ENCODE peak calls at places on chromosomes 1 and 21, in eight cellular contexts. N is HepG2, C is A549, D is stomach, S is transverse colon, J is K562, Z is upper lobe of left lung, U is tibial nerve. T is an unnamed sample.

GRCh38 chr1:9539829-9540550 is 725 bp downstream of the SLC25A33 start:
- DNase-seq in N (no peak), D (peak; percentile 57), S (peak; percentile 58), Z (no peak), J (peak; percentile 79), C (peak; percentile 46), U (peak; percentile 21), T (peak; percentile 69)

GRCh38 chr1:226548281-226549093 is at the start of gene STUM:
- DNase-seq in N (no peak), Z (peak; percentile 88), C (no peak), D (peak; percentile 42), J (no peak), U (no peak), S (peak; percentile 29), T (peak; percentile 34)

GRCh38 chr1:10969267-10969970 is 43.0 kb upstream of the TARDBP start:
- DNase-seq in Z (no peak), C (no peak), N (no peak), D (no peak), J (no peak), S (no peak), U (no peak), T (no peak)

GRCh38 chr1:67242016-67242415 is 65.7 kb upstream of the IL12RB2 start:
- DNase-seq in D (no peak), Z (no peak), C (no peak), S (no peak), N (no peak), U (no peak), J (no peak), T (no peak)

GRCh38 chr1:3483801-3484444 is 29.5 kb downstream of the ARHGEF16 start:
- DNase-seq in N (peak; percentile 36), S (peak; percentile 50), C (peak; percentile 23), Z (peak; percentile 90), J (peak; percentile 88), U (peak; percentile 14), D (peak; percentile 68), T (no peak)

GRCh38 chr1:159091547-159092397 is 15.2 kb upstream of the AIM2 start:
- DNase-seq in C (no peak), U (no peak), J (no peak), D (no peak), S (no peak), Z (no peak), N (no peak), T (no peak)

GRCh38 chr1:171110485-171111340 is 20.0 kb downstream of the FMO3 start:
- DNase-seq in J (no peak), U (no peak), S (no peak), Z (no peak), N (no peak), D (no peak), C (no peak), T (no peak)

GRCh38 chr1:28313710-28314510 is 14.9 kb upstream of the MED18 start:
- DNase-seq in C (peak; percentile 47), N (peak; percentile 85), Z (peak; percentile 63), U (no peak), D (peak; percentile 73), J (peak; percentile 63), S (peak; percentile 52), T (no peak)

GRCh38 chr1:45478129-45478802 is 12.7 kb downstream of the TESK2 start:
- DNase-seq in S (no peak), N (no peak), Z (no peak), J (no peak), C (no peak), D (no peak), U (no peak), T (no peak)

GRCh38 chr1:55894521-55894920 is 679.4 kb upstream of the USP24 start:
- DNase-seq in Z (no peak), S (no peak), D (no peak), N (no peak), J (no peak), U (no peak), C (no peak), T (no peak)

GRCh38 chr1:163875214-163875926 is 553.6 kb downstream of the NUF2 start:
- DNase-seq in C (no peak), U (peak; percentile 18), J (no peak), N (no peak), D (no peak), Z (no peak), S (peak; percentile 18), T (no peak)

GRCh38 chr1:156106624-156107488 is 7.7 kb upstream of the LMNA start:
- DNase-seq in J (peak; percentile 64), N (no peak), U (peak; percentile 50), Z (no peak), D (no peak), S (no peak), C (no peak), T (no peak)

GRCh38 chr1:225474986-225475820 is 47.4 kb upstream of the LBR start:
- DNase-seq in N (peak; percentile 54), U (peak; percentile 29), D (peak; percentile 74), J (peak; percentile 89), Z (peak; percentile 96), C (peak; percentile 74), S (peak; percentile 66), T (peak; percentile 88)

GRCh38 chr1:7383671-7384070 is 387.4 kb upstream of the VAMP3 start:
- DNase-seq in N (no peak), Z (no peak), J (no peak), S (no peak), C (no peak), D (no peak), U (no peak), T (no peak)

GRCh38 chr1:206725053-206725963 is 40.6 kb downstream of the MAPKAPK2 start:
- DNase-seq in C (peak; percentile 57), U (no peak), N (peak; percentile 18), J (peak; percentile 73), D (peak; percentile 53), Z (no peak), S (peak; percentile 60), T (no peak)

GRCh38 chr1:226519741-226520598 is 28.6 kb upstream of the STUM start:
- DNase-seq in C (no peak), N (no peak), S (no peak), D (no peak), Z (no peak), U (no peak), J (no peak), T (no peak)

GRCh38 chr21:31520506-31521163 is 138.9 kb upstream of the SOD1 start:
- DNase-seq in N (no peak), J (no peak), C (no peak), D (no peak), U (no peak), Z (no peak), S (no peak), T (no peak)

GRCh38 chr1:160942926-160943325 is 11.7 kb downstream of the ITLN2 start:
- DNase-seq in C (no peak), N (peak; percentile 14), S (no peak), U (no peak), Z (no peak), J (no peak), D (no peak), T (no peak)
- TF ChIP-seq POLR2A in C (no peak), N (no peak), S (no peak), U (no peak), Z (no peak), J (no peak), D (no peak), T (no peak)

GRCh38 chr1:153364181-153364580 is 6.5 kb downstream of the S100A9 start:
- DNase-seq in S (no peak), J (no peak), Z (no peak), N (no peak), U (no peak), C (no peak), D (no peak), T (no peak)

GRCh38 chr1:153364766-153365678 is 7.4 kb downstream of the S100A9 start:
- DNase-seq in U (no peak), Z (no peak), S (no peak), D (no peak), J (no peak), C (no peak), N (no peak), T (no peak)

GRCh38 chr1:153366261-153366660 is 8.6 kb downstream of the S100A9 start:
- DNase-seq in S (no peak), U (no peak), D (no peak), Z (no peak), N (no peak), C (no peak), J (no peak), T (no peak)

GRCh38 chr1:153363641-153364040 is 6.0 kb downstream of the S100A9 start:
- DNase-seq in Z (no peak), D (no peak), J (no peak), U (no peak), S (no peak), C (no peak), N (no peak), T (no peak)

GRCh38 chr1:153365696-153366095 is 8.0 kb downstream of the S100A9 start:
- DNase-seq in D (no peak), N (no peak), J (no peak), C (no peak), Z (no peak), S (no peak), U (no peak), T (no peak)
- H3K27ac ChIP-seq in D (peak overlapping the region; percentile 4), N (no peak overlapping the region), J (no peak overlapping the region), C (no peak overlapping the region), Z (peak overlapping the region; percentile 27), S (no peak overlapping the region), U (no peak overlapping the region), T (no peak overlapping the region)

DNA sequence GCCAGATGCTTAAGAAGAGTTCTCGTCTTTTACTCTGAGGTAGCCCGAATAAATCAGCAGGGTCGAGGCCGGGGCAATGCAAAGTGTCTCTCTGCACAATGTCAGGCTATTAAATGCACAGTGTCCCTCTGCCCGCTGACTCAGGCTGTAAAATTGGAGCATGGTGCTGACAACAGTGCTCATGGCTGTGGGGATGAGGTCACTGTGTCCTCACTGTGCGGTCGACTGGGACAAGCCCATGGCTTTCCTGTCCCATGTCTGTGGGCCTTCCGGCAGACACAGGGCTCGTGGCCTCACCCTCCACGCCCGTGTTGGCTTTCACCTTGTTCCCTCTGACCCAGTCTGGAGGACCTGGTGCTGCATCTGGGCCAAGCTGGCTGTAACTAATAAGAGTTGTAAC is 14.6 kb upstream of the SLC2A1 start:
- DNase-seq in Z (no peak), U (no peak), S (peak; percentile 60), C (no peak), D (no peak), J (no peak), N (no peak), T (no peak)
- TF ChIP-seq EP300 in Z (no peak), U (no peak), S (peak; percentile 11), C (no peak), D (no peak), J (no peak), N (no peak), T (no peak)

DNA sequence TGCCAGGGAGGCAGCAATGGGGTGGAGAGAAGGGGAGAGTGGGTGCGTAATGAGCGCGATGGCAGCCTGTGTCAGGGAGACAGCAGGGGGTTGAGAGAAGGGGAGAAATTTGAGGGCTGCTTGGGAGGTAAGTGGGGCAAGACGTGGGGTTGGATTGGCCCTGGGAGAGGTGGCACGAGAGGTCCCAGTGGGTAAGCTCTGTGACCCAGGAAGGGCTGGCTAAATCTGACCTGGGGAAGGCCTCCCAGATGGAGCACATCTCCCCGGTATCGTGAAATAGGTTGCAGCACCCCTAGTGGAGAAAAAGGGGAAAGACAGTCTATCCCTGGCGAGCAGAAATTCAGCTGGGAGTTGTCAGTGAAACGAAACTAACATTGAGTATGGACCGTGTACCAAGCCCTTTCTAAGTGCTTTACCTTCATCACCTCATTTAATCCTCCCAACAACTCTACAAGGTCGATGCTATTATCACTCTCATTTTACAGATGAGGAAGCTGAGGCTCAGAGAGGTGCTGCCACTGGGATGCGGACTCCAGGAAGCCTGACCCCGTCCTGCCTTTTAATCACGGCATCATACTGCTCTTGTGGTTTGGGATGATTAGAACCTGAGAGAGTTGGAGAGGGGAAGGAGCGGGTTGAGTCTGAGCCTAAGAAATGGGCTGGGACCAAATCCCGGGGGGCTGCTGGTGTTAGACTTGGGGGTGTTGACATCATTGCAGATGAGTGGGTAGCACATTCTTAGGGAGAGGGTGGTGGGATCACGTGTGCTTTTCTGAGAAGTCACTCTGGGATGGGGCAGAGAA is 56.6 kb upstream of the RPL11 start:
- DNase-seq in Z (no peak), D (peak; percentile 62), S (peak; percentile 69), C (peak; percentile 86), J (peak; percentile 87), N (peak; percentile 53), U (peak; percentile 77), T (peak; percentile 49)
- TF ChIP-seq POLR2A in Z (no peak), D (no peak), S (no peak), C (no peak), J (no peak), N (no peak), U (no peak), T (no peak)